ENCODE peak calls at places on chromosomes 4 and X, in four cellular contexts. P, Z, D and X are unnamed samples.
A peak's percentile ranks its signal among the peaks of the same experiment; 100 is the strongest.

GRCh38 chrX:31679861-31680260 is 608.0 kb upstream of the FTHL17 start:
- DNase-seq in P (no peak), Z (no peak), D (no peak), X (no peak)

GRCh38 chrX:100449696-100450606 is 39.9 kb upstream of the PCDH19 start:
- DNase-seq in P (no peak), D (no peak), Z (no peak), X (no peak)

GRCh38 chr4:181896609-181897008 is 346.6 kb upstream of the TENM3 start:
- DNase-seq in D (no peak), P (no peak), Z (no peak), X (no peak)

GRCh38 chr4:75340561-75340960 is 173.6 kb downstream of the RCHY1 start:
- DNase-seq in D (no peak), Z (no peak), P (no peak), X (no peak)

GRCh38 chr4:62131049-62131448 is 930.9 kb downstream of the ADGRL3 start:
- DNase-seq in Z (no peak), D (no peak), P (no peak), X (no peak)

GRCh38 chr4:157821814-157822213 is 351.0 kb downstream of the GASK1B start:
- DNase-seq in P (no peak), D (no peak), Z (no peak), X (no peak)

GRCh38 chrX:13110427-13111324 is 66.3 kb upstream of the FAM9C start:
- DNase-seq in Z (no peak), P (no peak), D (no peak), X (no peak)

GRCh38 chrX:118329179-118329578 is 16.7 kb upstream of the WDR44 start:
- DNase-seq in P (no peak), D (no peak), Z (no peak), X (peak; percentile 30)

GRCh38 chrX:44344194-44344593 is 722 bp upstream of the EFHC2 start:
- DNase-seq in Z (no peak), D (no peak), P (no peak), X (peak; percentile 62)

GRCh38 chrX:10008483-10009056 is 41.4 kb downstream of the CLDN34 start:
- DNase-seq in D (no peak), Z (no peak), P (no peak), X (no peak)

GRCh38 chr4:16969696-16970135 is 71.3 kb upstream of the LDB2 start:
- DNase-seq in D (no peak), P (peak; percentile 50), Z (no peak), X (no peak)

GRCh38 chr4:122688529-122688928 is 44.0 kb upstream of the BBS12 start:
- DNase-seq in P (no peak), Z (no peak), D (no peak), X (no peak)

GRCh38 chr4:58871509-58871908 is 1761.3 kb upstream of the IGFBP7 start:
- DNase-seq in D (no peak), Z (no peak), P (no peak), X (no peak)

GRCh38 chr4:159077702-159078495 is 25.0 kb upstream of the RAPGEF2 start:
- DNase-seq in P (peak; percentile 32), Z (peak; percentile 60), D (peak; percentile 77), X (no peak)

GRCh38 chrX:156001667-156002021 is 4.1 kb downstream of the IL9R start:
- DNase-seq in D (no peak), P (no peak), Z (no peak), X (peak; percentile 81)

GRCh38 chr4:118950929-118951570 is 62.4 kb downstream of the SYNPO2 start:
- DNase-seq in D (no peak), P (no peak), Z (no peak), X (no peak)

GRCh38 chrX:104419926-104420325 is 146.1 kb upstream of the IL1RAPL2 start:
- DNase-seq in D (no peak), Z (no peak), P (no peak), X (no peak)

GRCh38 chrX:21905209-21905735 is 35.2 kb upstream of the SMS start:
- DNase-seq in Z (no peak), D (no peak), P (no peak), X (no peak)

GRCh38 chrX:11382935-11383334 is 89.7 kb downstream of the AMELX start:
- DNase-seq in P (no peak), D (no peak), Z (no peak), X (no peak)

GRCh38 chr4:78936989-78937388 is 2.2 kb downstream of the PAQR3 start:
- DNase-seq in P (no peak), Z (no peak), D (no peak), X (peak; percentile 13)

GRCh38 chr4:41364871-41365270 is 108.1 kb downstream of the UCHL1 start:
- DNase-seq in D (no peak), P (no peak), Z (no peak), X (no peak)

GRCh38 chrX:150044556-150044955 is 106.3 kb upstream of the EOLA2 start:
- DNase-seq in P (no peak), Z (no peak), D (no peak), X (no peak)

GRCh38 chrX:96424007-96424406 is 260.6 kb upstream of the DIAPH2 start:
- DNase-seq in D (no peak), Z (no peak), P (no peak), X (no peak)

GRCh38 chr4:2007804-2008670 is 737 bp downstream of the NELFA start:
- DNase-seq in D (no peak), P (no peak), Z (no peak), X (peak; percentile 47)

GRCh38 chr4:164866817-164867490 is 10.0 kb upstream of the APELA start:
- DNase-seq in P (no peak), Z (no peak), D (no peak), X (no peak)

GRCh38 chr4:185903205-185903604 is 91.2 kb upstream of the SORBS2 start:
- DNase-seq in D (no peak), P (no peak), Z (no peak), X (no peak)

GRCh38 chr4:114334808-114335739 is 263.5 kb upstream of the UGT8 start:
- DNase-seq in P (no peak), D (no peak), Z (no peak), X (no peak)

GRCh38 chr4:183342541-183343533 is 20.6 kb upstream of the CLDN24 start:
- DNase-seq in P (no peak), Z (no peak), D (no peak), X (no peak)

GRCh38 chrX:21929209-21929608 is 11.3 kb upstream of the SMS start:
- DNase-seq in P (no peak), D (no peak), Z (no peak), X (no peak)

GRCh38 chr4:73019462-73020047 is 50.0 kb downstream of the COX18 start:
- DNase-seq in Z (peak; percentile 36), P (peak; percentile 23), D (no peak), X (peak; percentile 24)

GRCh38 chrX:35439692-35440091 is 358.4 kb upstream of the MAGEB16 start:
- DNase-seq in D (no peak), P (no peak), Z (no peak), X (no peak)

GRCh38 chrX:87392369-87392768 is 125.2 kb upstream of the KLHL4 start:
- DNase-seq in P (no peak), Z (no peak), D (no peak), X (no peak)
- TF ChIP-seq FOXK2 in P (no peak), Z (no peak), D (no peak), X (no peak)

GRCh38 chr4:85474356-85474755 is 594 bp upstream of the ARHGAP24 start:
- DNase-seq in D (no peak), P (no peak), Z (no peak), X (no peak)

GRCh38 chr4:85478576-85478975 is 3.6 kb downstream of the ARHGAP24 start:
- DNase-seq in P (no peak), D (no peak), Z (no peak), X (no peak)

GRCh38 chr4:85477538-85477937 is 2.6 kb downstream of the ARHGAP24 start:
- DNase-seq in P (no peak), Z (no peak), D (no peak), X (no peak)

GRCh38 chr4:85474818-85475630 is at the start of gene ARHGAP24:
- DNase-seq in Z (peak; percentile 81), P (peak; percentile 95), D (peak; percentile 51), X (peak; percentile 84)

DNA sequence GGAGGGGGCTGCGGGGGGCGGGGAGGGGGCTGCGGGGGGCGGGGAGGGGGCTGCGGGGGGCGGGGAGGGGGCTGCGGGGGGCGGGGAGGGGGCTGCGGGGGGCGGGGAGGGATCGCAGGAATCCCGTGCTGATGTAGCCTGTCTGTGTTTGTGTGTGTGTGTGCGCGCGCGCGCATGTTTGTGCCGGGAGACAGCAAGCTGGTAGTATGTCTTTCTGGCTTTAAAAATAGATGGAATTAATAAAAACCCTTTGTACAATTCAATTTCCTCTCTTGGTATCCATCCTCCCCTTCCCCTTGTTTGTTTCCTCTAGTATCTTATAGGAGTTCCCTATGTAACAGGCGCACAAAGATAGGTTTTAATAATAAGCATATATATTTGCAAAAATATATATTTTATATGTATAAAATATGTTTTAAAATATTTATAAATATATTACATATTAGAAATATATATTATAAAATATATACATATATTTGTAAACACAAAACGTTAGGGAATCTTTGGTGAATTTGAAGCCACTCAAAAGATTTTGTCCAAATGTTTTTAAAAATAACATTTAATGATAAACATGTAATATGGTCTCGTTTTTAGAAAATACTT is 782 bp downstream of the ARHGAP24 start:
- DNase-seq in D (no peak), Z (no peak), P (no peak), X (no peak)
- TF ChIP-seq FOXK2 in D (no peak), Z (no peak), P (no peak), X (no peak)

GRCh38 chrX:6526564-6526963 is 8.4 kb downstream of the VCX3A start:
- DNase-seq in D (no peak), Z (no peak), P (no peak), X (no peak)
- TF ChIP-seq FOXK2 in D (no peak), Z (no peak), P (no peak), X (no peak)

GRCh38 chr4:19259920-19260319 is 991.8 kb upstream of the SLIT2 start:
- DNase-seq in D (no peak), P (no peak), Z (no peak), X (no peak)
- TF ChIP-seq FOXK2 in D (no peak), P (no peak), Z (no peak), X (no peak)

DNA sequence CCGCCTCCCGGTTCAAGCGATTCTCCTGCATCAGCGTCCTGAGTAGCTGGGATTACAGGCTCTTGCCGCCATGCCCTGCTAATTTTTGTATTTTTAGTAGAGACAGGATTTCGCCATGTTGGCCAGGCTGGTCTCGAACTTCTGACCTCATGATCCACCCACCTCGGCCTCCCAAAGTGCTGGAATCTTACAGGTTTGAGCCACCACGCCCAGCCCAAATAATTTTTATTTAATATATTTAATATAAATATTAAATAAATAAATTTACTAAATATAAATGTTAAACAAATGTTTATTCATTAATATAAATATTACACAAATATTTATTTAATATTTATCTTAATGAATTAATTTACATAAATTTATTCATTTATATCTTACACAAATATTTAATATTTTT is 120.2 kb downstream of the SHOX start:
- DNase-seq in Z (no peak), D (no peak), P (no peak), X (no peak)
- TF ChIP-seq FOXK2 in Z (no peak), D (no peak), P (no peak), X (no peak)

GRCh38 chr4:54185871-54186270 is 43.2 kb upstream of the PDGFRA start:
- DNase-seq in Z (no peak), P (no peak), D (no peak), X (no peak)
- TF ChIP-seq FOXK2 in Z (no peak), P (no peak), D (no peak), X (no peak)

GRCh38 chrX:19064175-19064574 is 58.1 kb downstream of the ADGRG2 start:
- DNase-seq in Z (no peak), D (no peak), P (no peak), X (no peak)
- TF ChIP-seq FOXK2 in Z (no peak), D (no peak), P (no peak), X (no peak)